ENCODE peak calls at places on chromosomes 4 and X, in five cellular contexts. M is breast epithelium, B is fibroblast of lung, T is hepatocyte, J is left ventricle myocardium inferior. U is an unnamed sample.

GRCh38 chr4:158782539-158783360 is 13.9 kb downstream of the FNIP2 start:
- DNase-seq in M (no peak), B (peak), T (peak), J (no peak), U (no peak)

GRCh38 chrX:1316527-1316926 is 20.1 kb upstream of the IL3RA start:
- DNase-seq in M (no peak), B (no peak), T (no peak), J (peak), U (no peak)

GRCh38 chr4:157978680-157979361 is 194.0 kb downstream of the GASK1B start:
- DNase-seq in M (no peak), B (peak), T (peak), J (peak), U (peak)

GRCh38 chr4:15592799-15593198 is 62.4 kb downstream of the FBXL5 start:
- DNase-seq in M (no peak), B (no peak), T (no peak), J (no peak), U (no peak)

GRCh38 chr4:1578968-1579833 is 104.9 kb downstream of the FAM53A start:
- DNase-seq in M (no peak), B (peak), T (peak), J (peak), U (no peak)

GRCh38 chr4:108270466-108271450 is 102.0 kb upstream of the LEF1 start:
- DNase-seq in M (no peak), B (peak), T (no peak), J (no peak), U (no peak)

GRCh38 chr4:105674011-105674410 is 34.5 kb downstream of the INTS12 start:
- DNase-seq in M (no peak), B (no peak), T (no peak), J (no peak), U (no peak)

GRCh38 chr4:100582146-100582545 is 64.3 kb upstream of the EMCN start:
- DNase-seq in M (no peak), B (no peak), T (no peak), J (no peak), U (no peak)

GRCh38 chr4:182916483-182917181 is 554 bp downstream of the DCTD start:
- DNase-seq in M (peak), B (peak), T (peak), J (peak), U (no peak)

GRCh38 chr4:102169345-102169744 is 175.9 kb downstream of the SLC39A8 start:
- DNase-seq in M (no peak), B (peak), T (peak), J (no peak), U (no peak)

GRCh38 chr4:3527101-3527913 is 4.9 kb downstream of the LRPAP1 start:
- DNase-seq in M (no peak), B (no peak), T (no peak), J (no peak), U (no peak)

GRCh38 chr4:7862561-7863200 is 77.0 kb downstream of the AFAP1 start:
- DNase-seq in M (no peak), B (peak), T (no peak), J (no peak), U (no peak)

GRCh38 chrX:33211356-33212254 is at the start of gene DMD:
- DNase-seq in M (no peak), B (peak), T (peak), J (peak), U (peak)

GRCh38 chr4:14985161-14985560 is 17.1 kb upstream of the CPEB2 start:
- DNase-seq in M (no peak), B (no peak), T (no peak), J (no peak), U (no peak)

GRCh38 chr4:152164561-152164960 is 371.3 kb downstream of the FBXW7 start:
- DNase-seq in M (no peak), B (no peak), T (no peak), J (no peak), U (no peak)

GRCh38 chr4:139853309-139853708 is 187.7 kb downstream of the MGST2 start:
- DNase-seq in M (no peak), B (no peak), T (no peak), J (no peak), U (no peak)

GRCh38 chr4:110364911-110365520 is 110.9 kb upstream of the ENPEP start:
- DNase-seq in M (no peak), B (peak), T (peak), J (no peak), U (no peak)

GRCh38 chr4:29307256-29307655 is 1412.9 kb upstream of the PCDH7 start:
- DNase-seq in M (no peak), B (no peak), T (no peak), J (no peak), U (no peak)

GRCh38 chrX:38437093-38437492 is 84.7 kb downstream of the OTC start:
- DNase-seq in M (no peak), B (peak), T (no peak), J (no peak), U (peak)

GRCh38 chrX:13005671-13006473 is 31.0 kb downstream of the TMSB4X start:
- DNase-seq in M (no peak), B (peak), T (no peak), J (no peak), U (peak)

GRCh38 chrX:41481264-41482109 is 34.3 kb downstream of the NYX start:
- DNase-seq in M (no peak), B (no peak), T (no peak), J (no peak), U (no peak)

GRCh38 chrX:119654112-119654531 is 38.8 kb downstream of the SEPTIN6 start:
- DNase-seq in M (no peak), B (peak), T (peak), J (peak), U (peak)

GRCh38 chr4:103996637-103997036 is 276.9 kb upstream of the TACR3 start:
- DNase-seq in M (no peak), B (peak), T (peak), J (no peak), U (peak)

GRCh38 chr4:83340692-83341343 is 6.2 kb upstream of the HPSE start:
- DNase-seq in M (no peak), B (no peak), T (no peak), J (no peak), U (no peak)

GRCh38 chr4:151850751-151851150 is 89.9 kb upstream of the GATB start:
- DNase-seq in M (no peak), B (no peak), T (peak), J (no peak), U (no peak)

GRCh38 chrX:9227276-9227675 is 193.3 kb upstream of the FAM9B start:
- DNase-seq in M (no peak), B (peak), T (no peak), J (no peak), U (no peak)

GRCh38 chrX:13293700-13294099 is 26.2 kb downstream of the ATXN3L start:
- DNase-seq in M (no peak), B (peak), T (peak), J (no peak), U (no peak)

GRCh38 chr4:99117876-99118693 is 26.0 kb downstream of the ADH4 start:
- DNase-seq in M (no peak), B (no peak), T (peak), J (no peak), U (no peak)

GRCh38 chr4:76657443-76657842 is 222.4 kb downstream of the SHROOM3 start:
- DNase-seq in M (no peak), B (no peak), T (no peak), J (no peak), U (no peak)

GRCh38 chrX:70262952-70263567 is 3.1 kb upstream of the P2RY4 start:
- DNase-seq in M (peak), B (peak), T (peak), J (peak), U (no peak)
- TF ChIP-seq CTCF in M (no peak), B (peak), T (peak), J (peak), U (peak)

DNA sequence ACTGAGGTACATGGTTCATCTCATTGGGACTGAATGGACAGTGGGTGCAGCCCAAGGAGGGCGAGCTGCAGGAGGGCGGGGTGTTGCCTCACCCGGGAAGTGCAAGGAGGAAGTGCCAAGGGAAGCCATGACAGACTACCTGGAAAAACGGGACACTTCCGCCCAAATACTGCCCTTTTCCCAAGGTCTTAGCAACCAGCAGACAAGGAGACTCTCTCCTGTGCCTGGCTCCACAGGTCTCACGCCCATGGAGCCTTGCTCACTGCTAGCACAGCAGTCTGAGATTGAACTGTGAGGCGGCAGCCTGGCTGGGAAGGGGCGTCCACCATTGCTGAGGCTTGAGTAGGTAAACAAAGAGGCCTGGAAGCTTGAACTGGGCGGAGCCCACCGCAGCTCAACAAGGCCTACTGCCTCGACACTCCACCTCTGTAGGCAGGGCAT is 14.7 kb upstream of the USP53 start:
- DNase-seq in M (no peak), B (no peak), T (no peak), J (no peak), U (no peak)
- H3K4me3 ChIP-seq in M (no peak), B (no peak), T (no peak), J (no peak), U (no peak)

GRCh38 chr4:28007693-28008092 is 1147.1 kb downstream of the STIM2 start:
- DNase-seq in M (no peak), B (no peak), T (no peak), J (no peak), U (no peak)

GRCh38 chr4:28006021-28006420 is 1145.4 kb downstream of the STIM2 start:
- DNase-seq in M (no peak), B (no peak), T (no peak), J (no peak), U (no peak)

DNA sequence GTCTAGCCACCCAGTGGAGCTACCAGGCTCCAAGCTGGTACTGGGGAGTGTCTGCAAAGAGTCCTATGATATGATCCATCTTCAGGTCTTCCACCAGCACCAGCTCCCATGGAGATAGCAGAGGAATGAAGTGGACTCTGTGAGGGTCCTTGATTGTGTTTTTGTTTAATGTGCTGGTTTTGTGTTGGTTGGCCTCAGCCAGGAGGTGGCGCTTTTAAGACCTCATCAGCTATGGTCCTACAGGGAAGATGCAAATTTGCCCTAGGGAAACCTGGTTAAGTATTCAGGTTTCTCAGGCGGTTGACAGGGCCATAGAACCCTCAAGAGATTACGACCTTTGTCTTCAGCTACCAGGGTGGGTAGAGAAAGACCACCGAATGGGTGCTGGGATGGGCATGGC is 1141.1 kb downstream of the STIM2 start:
- DNase-seq in M (no peak), B (no peak), T (no peak), J (no peak), U (no peak)
- TF ChIP-seq CTCF in M (no peak), B (no peak), T (no peak), J (no peak), U (peak)

DNA sequence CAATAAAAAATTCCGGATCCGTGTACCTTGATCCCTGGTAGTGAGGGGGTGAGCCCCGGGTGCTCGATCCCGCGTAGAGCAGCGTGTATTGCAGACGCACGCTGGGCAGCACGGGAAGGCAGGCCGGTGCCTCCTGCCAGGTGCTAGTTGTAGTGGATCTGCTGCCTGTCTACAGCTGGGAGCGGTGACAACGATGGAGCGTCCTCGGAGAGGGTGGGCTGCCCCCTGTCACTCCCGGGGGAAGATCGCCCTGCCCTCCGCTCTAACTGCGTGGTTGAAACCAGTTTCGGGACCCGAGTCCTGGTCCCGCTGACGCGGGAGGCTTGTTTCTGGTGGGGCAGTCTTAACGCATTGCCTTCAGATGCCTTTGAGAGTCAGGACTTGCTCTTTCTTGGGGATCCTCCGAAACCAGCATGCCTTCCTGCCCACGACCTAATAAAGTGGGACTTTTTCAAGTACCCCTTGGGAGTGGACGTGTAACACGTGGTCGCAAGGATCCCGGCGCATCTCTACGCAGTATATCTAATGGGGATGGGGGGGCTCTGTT is 2.7 kb upstream of the NKX6-1 start:
- DNase-seq in M (no peak), B (no peak), T (no peak), J (no peak), U (no peak)
- H3K4me3 ChIP-seq in M (no peak), B (no peak), T (no peak), J (no peak), U (no peak)

GRCh38 chr4:169485791-169486742 is 126.3 kb downstream of the NEK1 start:
- DNase-seq in M (no peak), B (peak), T (peak), J (no peak), U (peak)
- TF ChIP-seq CTCF in M (no peak), B (peak), T (peak), J (peak), U (peak)

GRCh38 chr4:154414796-154415195 is 76.8 kb downstream of the DCHS2 start:
- DNase-seq in M (no peak), B (no peak), T (no peak), J (no peak), U (no peak)

GRCh38 chr4:154415313-154415712 is 76.3 kb downstream of the DCHS2 start:
- DNase-seq in M (no peak), B (no peak), T (no peak), J (no peak), U (no peak)

GRCh38 chr4:154417358-154417673 is 74.3 kb downstream of the DCHS2 start:
- DNase-seq in M (no peak), B (no peak), T (no peak), J (no peak), U (no peak)

GRCh38 chr4:154421618-154422017 is 70.0 kb downstream of the DCHS2 start:
- DNase-seq in M (no peak), B (no peak), T (no peak), J (no peak), U (no peak)

GRCh38 chr4:154416183-154416543 is 75.4 kb downstream of the DCHS2 start:
- DNase-seq in M (no peak), B (peak), T (peak), J (peak), U (no peak)
- H3K4me3 ChIP-seq in M (peak), B (peak), T (peak), J (peak), U (peak)

U was measured in retinal pigment epithelial cell.